ENCODE peak calls at places on chromosomes 12 and 14, in seven cellular contexts. W, K, H, A, E, N and U are unnamed samples. For H3F3A, the result is how much of the 10 kb centered on the place peaks cover.

GRCh38 chr12:75853621-75854020 is 178.0 kb downstream of the PHLDA1 start:
- DNase-seq in N (no peak), K (no peak), A (peak), H (no peak), W (peak), E (no peak), U (no peak)

GRCh38 chr12:124380793-124381453 is 86.0 kb downstream of the RFLNA start:
- DNase-seq in N (no peak), E (no peak), W (no peak), A (no peak), K (no peak), H (no peak), U (peak)

GRCh38 chr14:85250369-85250768 is 279.6 kb upstream of the FLRT2 start:
- DNase-seq in K (peak), N (no peak), A (peak), E (peak), W (peak), H (no peak), U (no peak)

GRCh38 chr14:42508209-42508946 is 901.7 kb downstream of the LRFN5 start:
- DNase-seq in E (no peak), A (no peak), K (peak), N (no peak), H (no peak), W (no peak), U (no peak)

GRCh38 chr14:36066636-36067035 is 109.9 kb downstream of the PTCSC3 start:
- DNase-seq in E (no peak), W (no peak), H (peak), N (no peak), A (no peak), K (no peak), U (peak)

GRCh38 chr12:106423291-106423690 is 65.7 kb downstream of the POLR3B start:
- DNase-seq in N (no peak), E (no peak), W (no peak), K (no peak), A (no peak), H (no peak), U (no peak)

GRCh38 chr12:28780096-28780495 is 369.0 kb upstream of the FAR2 start:
- DNase-seq in E (no peak), A (no peak), H (peak), W (no peak), K (no peak), N (no peak), U (peak)

GRCh38 chr12:49538740-49539403 is at the start of gene KCNH3:
- DNase-seq in N (peak), E (peak), W (peak), H (peak), K (peak), A (peak), U (peak)

GRCh38 chr12:27272375-27273028 is 28.4 kb downstream of the STK38L start:
- DNase-seq in K (no peak), N (no peak), A (no peak), H (no peak), W (no peak), E (peak), U (no peak)

GRCh38 chr14:74501135-74501614 is 7.6 kb downstream of the ISCA2 start:
- DNase-seq in E (no peak), A (peak), H (peak), N (no peak), K (peak), W (peak), U (peak)

GRCh38 chr12:53208877-53209463 is 1.9 kb upstream of the ITGB7 start:
- DNase-seq in A (no peak), K (peak), W (no peak), E (no peak), H (no peak), N (peak), U (no peak)

GRCh38 chr14:37903561-37904191 is 304.0 kb upstream of the SSTR1 start:
- DNase-seq in N (peak), K (peak), E (no peak), A (peak), H (peak), W (peak), U (peak)

GRCh38 chr14:30355431-30355913 is 203.5 kb upstream of the G2E3 start:
- DNase-seq in K (no peak), E (no peak), A (no peak), W (no peak), H (no peak), N (peak), U (no peak)

GRCh38 chr12:104358353-104359003 is 54.9 kb downstream of the EID3 start:
- DNase-seq in H (peak), N (peak), K (peak), E (peak), W (peak), A (peak), U (peak)

GRCh38 chr14:77549451-77549850 is 50.8 kb upstream of the ISM2 start:
- DNase-seq in E (no peak), N (no peak), H (peak), A (no peak), W (peak), K (no peak), U (no peak)

GRCh38 chr12:31922341-31923062 is 36.7 kb upstream of the RESF1 start:
- DNase-seq in W (no peak), N (no peak), A (no peak), K (peak), H (peak), E (no peak), U (peak)

GRCh38 chr12:116856729-116857128 is 24.5 kb downstream of the HRK start:
- DNase-seq in W (no peak), N (no peak), A (no peak), H (no peak), K (no peak), E (no peak), U (no peak)

GRCh38 chr14:64841772-64842490 is 37.8 kb downstream of the SPTB start:
- DNase-seq in N (no peak), E (no peak), K (no peak), W (peak), H (peak), A (no peak), U (no peak)

GRCh38 chr12:10557766-10558165 is 52.1 kb downstream of the EIF2S3B start:
- DNase-seq in K (peak), H (no peak), A (no peak), N (peak), E (no peak), W (no peak), U (peak)

GRCh38 chr12:8681129-8681902 is 16.5 kb upstream of the RIMKLB start:
- DNase-seq in K (peak), A (no peak), N (no peak), H (peak), E (peak), W (no peak), U (no peak)

GRCh38 chr12:39047539-39048078 is 142.2 kb upstream of the CPNE8 start:
- DNase-seq in W (no peak), K (no peak), H (no peak), N (no peak), E (no peak), A (no peak), U (no peak)

GRCh38 chr12:67590122-67590795 is 58.3 kb upstream of the DYRK2 start:
- DNase-seq in W (no peak), H (no peak), E (no peak), A (peak), N (no peak), K (no peak), U (no peak)

GRCh38 chr12:46546634-46547273 is 174.2 kb upstream of the SLC38A2 start:
- DNase-seq in H (peak), E (peak), K (no peak), A (no peak), W (no peak), N (peak), U (peak)

GRCh38 chr12:93653712-93654111 is 23.5 kb upstream of the CRADD start:
- DNase-seq in A (no peak), W (no peak), E (no peak), N (no peak), K (peak), H (no peak), U (no peak)

DNA sequence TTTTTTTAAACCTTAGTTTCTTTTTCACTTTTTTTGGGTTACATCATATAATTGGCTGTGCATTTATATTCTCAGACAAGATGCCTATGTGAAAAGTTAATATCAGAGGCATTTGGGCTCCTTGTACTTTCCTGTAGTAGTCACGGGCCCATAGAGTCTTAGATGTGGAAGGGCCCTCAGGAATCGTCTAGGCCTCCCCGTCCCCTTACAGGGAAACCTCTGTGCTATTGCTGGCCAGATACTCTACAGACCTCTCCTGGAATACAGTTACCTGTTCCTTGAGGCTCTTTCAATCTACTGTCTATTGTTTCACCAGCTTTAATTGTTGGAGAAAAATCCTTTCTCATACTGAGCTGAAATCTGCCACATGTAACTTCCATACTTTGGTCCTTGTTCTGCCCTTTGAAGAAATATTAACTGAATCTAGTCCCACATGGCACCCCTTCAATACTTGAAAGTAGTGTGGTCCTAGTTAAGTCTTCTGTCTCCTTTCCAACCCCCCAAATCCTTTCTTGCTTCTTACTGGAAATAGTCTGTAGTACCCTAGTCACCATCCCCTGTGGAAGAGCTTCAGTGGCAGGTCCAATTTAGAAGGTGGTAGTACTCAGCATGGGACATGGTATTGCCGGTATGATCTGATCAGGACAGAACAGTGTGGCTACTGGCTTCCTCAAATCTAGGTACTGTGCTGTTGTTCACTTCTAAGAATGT is 3.1 kb downstream of the ATP23 start:
- DNase-seq in K (no peak), W (no peak), N (no peak), H (no peak), E (no peak), A (no peak), U (no peak)
- H3K4me3 ChIP-seq in K (no peak), W (no peak), N (no peak), H (no peak), E (no peak), A (no peak), U (no peak)

DNA sequence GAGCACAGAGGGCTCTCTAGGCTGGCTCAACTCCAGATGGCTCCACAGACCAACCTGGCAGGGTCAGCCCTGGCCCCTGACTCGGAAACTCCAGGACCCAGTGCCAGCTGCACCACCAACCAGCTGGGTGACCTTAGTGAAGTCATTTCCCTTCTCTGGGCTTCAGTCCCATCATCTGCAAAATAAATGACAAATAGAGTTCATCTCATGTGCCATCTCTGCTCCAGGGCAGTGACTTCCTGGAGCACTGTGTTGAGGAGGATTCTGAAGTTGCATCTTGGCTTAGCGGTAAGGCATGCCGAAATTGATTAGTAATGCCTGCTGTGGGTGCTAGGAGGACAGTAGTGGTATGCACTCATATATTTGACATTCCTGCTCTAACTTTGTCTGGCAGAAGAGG is 31.5 kb downstream of the DTX1 start:
- DNase-seq in K (no peak), E (no peak), W (no peak), N (no peak), H (no peak), A (no peak), U (no peak)
- H3F3A ChIP-seq in K (under half), E (under half), W (under half), N (under half), H (under half), A (under half), U (under half)

GRCh38 chr14:81406863-81407262 is 6.7 kb upstream of the STON2 start:
- DNase-seq in E (peak), W (no peak), A (no peak), N (no peak), H (peak), K (no peak), U (peak)
- H3K4me3 ChIP-seq in E (no peak), W (no peak), A (no peak), N (no peak), H (no peak), K (no peak), U (no peak)

DNA sequence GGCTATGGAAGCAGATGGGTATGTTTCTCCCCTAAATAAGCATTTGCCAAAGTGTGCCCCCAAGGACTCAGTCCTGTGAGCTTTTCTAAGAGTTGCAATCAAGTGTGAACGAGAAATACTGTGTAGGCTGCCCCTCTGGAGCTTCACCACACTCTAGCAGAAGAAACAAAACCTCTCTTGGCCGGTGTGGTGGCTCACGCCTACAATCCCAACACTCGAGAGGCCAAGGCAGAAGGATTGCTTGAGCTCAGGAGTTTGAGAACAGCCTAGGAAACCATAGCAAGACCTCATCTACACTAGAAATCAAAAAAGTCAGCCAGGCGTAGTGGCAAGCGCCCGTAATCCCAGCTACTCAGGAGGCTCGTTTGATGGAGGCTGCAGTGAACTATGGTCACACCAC is 9.8 kb downstream of the VPS37B start:
- DNase-seq in W (no peak), K (no peak), E (peak), N (no peak), A (no peak), H (no peak), U (no peak)
- H3F3A ChIP-seq in W (under half), K (under half), E (under half), N (under half), A (under half), H (under half), U (under half)

GRCh38 chr14:68844210-68844545 is 51.3 kb upstream of the ZFP36L1 start:
- DNase-seq in E (no peak), H (no peak), N (no peak), A (no peak), W (no peak), K (no peak), U (no peak)

GRCh38 chr14:68841030-68841809 is 48.4 kb upstream of the ZFP36L1 start:
- DNase-seq in E (no peak), N (no peak), H (peak), A (no peak), K (no peak), W (no peak), U (peak)

GRCh38 chr14:68846466-68846865 is 53.6 kb upstream of the ZFP36L1 start:
- DNase-seq in H (no peak), N (no peak), A (no peak), K (no peak), W (no peak), E (no peak), U (no peak)

GRCh38 chr14:68842298-68842697 is 49.4 kb upstream of the ZFP36L1 start:
- DNase-seq in E (no peak), W (no peak), N (no peak), K (no peak), A (no peak), H (no peak), U (no peak)

DNA sequence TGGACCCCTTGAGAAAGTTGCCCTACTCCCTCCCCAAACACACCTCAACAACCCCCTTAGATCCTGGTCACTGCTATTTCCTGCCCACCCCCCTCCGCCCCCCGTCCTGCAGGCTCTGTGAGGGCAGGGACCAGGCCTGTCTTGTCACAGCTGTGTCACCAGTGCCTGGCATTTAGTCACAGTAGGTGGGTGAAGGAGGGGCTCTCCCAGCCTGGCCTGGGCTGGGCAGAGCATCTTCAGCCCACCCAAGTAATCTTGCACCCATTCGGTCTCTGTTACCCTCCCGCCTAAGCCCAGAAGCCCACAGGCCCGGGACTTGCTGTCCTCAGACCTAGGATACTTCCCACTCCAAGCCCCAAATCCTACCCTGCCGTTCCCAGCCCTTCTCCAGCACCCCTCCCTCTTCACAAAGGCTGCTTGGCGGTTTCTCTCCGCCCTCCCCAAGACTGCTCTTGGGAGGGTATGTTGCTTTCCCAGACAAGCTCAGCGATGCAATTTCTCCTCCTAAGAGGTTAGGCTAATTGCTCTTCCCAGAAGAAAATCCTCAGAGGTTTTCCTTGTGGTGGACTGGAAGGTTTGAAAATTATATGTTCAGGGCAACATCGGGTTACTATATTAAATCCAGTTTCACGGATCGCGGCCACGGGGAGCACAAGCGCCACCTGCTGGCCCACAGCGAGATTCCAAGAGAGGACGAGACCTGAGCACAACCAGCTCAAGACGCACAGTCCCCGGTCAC is 50.8 kb upstream of the ZFP36L1 start:
- DNase-seq in A (peak), E (no peak), K (peak), N (peak), H (peak), W (peak), U (peak)
- H3K4me3 ChIP-seq in A (peak), E (no peak), K (peak), N (peak), H (peak), W (peak), U (peak)

DNA sequence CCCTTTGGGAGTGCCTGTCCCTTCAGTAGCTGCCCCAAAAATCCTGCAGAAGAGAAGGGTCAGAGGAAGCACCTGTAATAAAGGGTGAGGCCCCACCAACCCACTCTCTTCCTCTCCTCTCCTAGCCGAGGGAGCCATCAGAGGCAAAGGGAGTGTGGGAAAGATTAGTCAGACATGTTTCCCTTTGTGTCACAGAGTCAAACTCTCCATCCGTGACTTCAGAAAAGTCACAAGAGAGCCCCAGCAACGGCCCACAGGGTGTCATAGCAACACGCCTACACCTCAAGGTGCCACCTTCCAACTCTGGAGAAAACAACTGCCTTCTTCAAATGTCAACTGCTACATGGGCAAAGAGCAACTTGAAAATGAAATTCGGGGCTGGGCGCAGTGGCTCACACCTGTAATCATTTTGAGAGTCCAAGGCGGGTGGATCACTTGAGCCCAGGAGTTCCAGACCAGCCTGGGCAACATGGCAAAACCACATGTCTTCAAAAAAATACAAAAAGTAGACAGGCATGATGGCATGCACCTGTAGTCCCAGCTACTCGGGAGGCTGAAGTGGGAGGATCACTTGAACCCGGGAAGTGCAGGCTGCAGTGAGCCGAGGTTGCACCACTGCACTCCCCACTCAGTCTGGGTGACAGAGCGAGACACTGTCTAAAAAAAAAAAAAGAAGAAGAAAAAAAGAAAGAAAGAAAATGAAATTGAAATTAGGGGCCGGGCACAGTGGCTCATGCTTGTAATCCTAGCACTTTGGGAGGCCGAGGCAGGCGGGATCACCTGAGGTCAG is 17.7 kb upstream of the CD27 start:
- DNase-seq in H (no peak), E (no peak), W (no peak), A (no peak), N (peak), K (no peak), U (no peak)
- H3F3A ChIP-seq in H (under half), E (under half), W (under half), A (under half), N (under half), K (under half), U (under half)